ENCODE peak calls at places on chromosomes 5 and 9, in seven cellular contexts. L, K, O, N, B, Z and Q are unnamed samples.

GRCh38 chr9:135328485-135329417 is 150.8 kb upstream of the PPP1R26 start:
- DNase-seq in L (peak; percentile 21), K (no peak), O (no peak), N (no peak), B (no peak), Z (no peak), Q (no peak)

GRCh38 chr9:74570879-74571512 is 73.9 kb downstream of the RORB start:
- DNase-seq in L (peak; percentile 21), K (no peak), O (peak; percentile 27), N (no peak), B (peak; percentile 8), Z (peak; percentile 3), Q (peak; percentile 28)

GRCh38 chr5:64074533-64074932 is 91.1 kb upstream of the RNF180 start:
- DNase-seq in L (peak; percentile 40), K (peak; percentile 40), O (peak; percentile 34), N (no peak), B (peak; percentile 26), Z (peak; percentile 29), Q (peak; percentile 46)

GRCh38 chr5:29037716-29038115 is 1999.3 kb upstream of the CDH9 start:
- DNase-seq in L (no peak), K (no peak), O (no peak), N (no peak), B (no peak), Z (no peak), Q (no peak)

GRCh38 chr9:98202252-98202651 is 9.8 kb upstream of the CORO2A start:
- DNase-seq in L (no peak), K (no peak), O (no peak), N (no peak), B (no peak), Z (no peak), Q (no peak)

GRCh38 chr5:151700816-151701215 is 14.1 kb upstream of the SPARC start:
- DNase-seq in L (peak; percentile 44), K (no peak), O (no peak), N (no peak), B (no peak), Z (no peak), Q (no peak)

GRCh38 chr9:110076894-110077725 is 130.8 kb downstream of the C9orf152 start:
- DNase-seq in L (no peak), K (no peak), O (peak; percentile 93), N (no peak), B (no peak), Z (peak; percentile 84), Q (peak; percentile 82)

GRCh38 chr5:19927170-19927569 is 60.8 kb downstream of the CDH18 start:
- DNase-seq in L (no peak), K (no peak), O (no peak), N (no peak), B (no peak), Z (no peak), Q (no peak)

GRCh38 chr5:95895771-95896170 is 65.9 kb downstream of the ELL2 start:
- DNase-seq in L (no peak), K (no peak), O (no peak), N (no peak), B (no peak), Z (no peak), Q (no peak)

GRCh38 chr5:65925094-65925600 is 1.2 kb upstream of the ERBIN start:
- DNase-seq in L (peak; percentile 84), K (peak; percentile 68), O (peak; percentile 62), N (peak; percentile 45), B (peak; percentile 58), Z (peak; percentile 69), Q (peak; percentile 76)

GRCh38 chr9:90921104-90921503 is 119.5 kb downstream of the SYK start:
- DNase-seq in L (no peak), K (peak; percentile 66), O (no peak), N (no peak), B (peak; percentile 10), Z (no peak), Q (no peak)

GRCh38 chr5:102670224-102670836 is 84.8 kb upstream of the PAM start:
- DNase-seq in L (peak; percentile 57), K (no peak), O (peak; percentile 39), N (no peak), B (peak; percentile 40), Z (peak; percentile 67), Q (peak; percentile 50)

GRCh38 chr9:106019702-106020101 is 325.4 kb downstream of the TMEM38B start:
- DNase-seq in L (no peak), K (no peak), O (no peak), N (no peak), B (no peak), Z (no peak), Q (no peak)

GRCh38 chr9:113581865-113582697 is 118.6 kb downstream of the RGS3 start:
- DNase-seq in L (peak; percentile 88), K (no peak), O (peak; percentile 19), N (peak; percentile 70), B (no peak), Z (peak; percentile 97), Q (peak; percentile 26)

GRCh38 chr9:22244141-22245011 is 202.2 kb upstream of the DMRTA1 start:
- DNase-seq in L (peak; percentile 32), K (peak; percentile 27), O (peak; percentile 73), N (no peak), B (peak; percentile 63), Z (peak; percentile 65), Q (peak; percentile 66)

GRCh38 chr5:75465480-75465879 is 45.9 kb downstream of the CERT1 start:
- DNase-seq in L (no peak), K (peak; percentile 85), O (no peak), N (no peak), B (no peak), Z (no peak), Q (no peak)

GRCh38 chr5:124868661-124869060 is 122.2 kb upstream of the ZNF608 start:
- DNase-seq in L (no peak), K (no peak), O (no peak), N (no peak), B (no peak), Z (no peak), Q (no peak)

GRCh38 chr9:71685394-71685793 is 82.9 kb downstream of the CEMIP2 start:
- DNase-seq in L (no peak), K (no peak), O (no peak), N (peak; percentile 17), B (peak; percentile 31), Z (no peak), Q (no peak)

GRCh38 chr9:91727316-91727861 is 222.6 kb downstream of the ROR2 start:
- DNase-seq in L (peak; percentile 81), K (peak; percentile 25), O (peak; percentile 50), N (no peak), B (peak; percentile 20), Z (peak; percentile 41), Q (no peak)

GRCh38 chr9:76036762-76037161 is 146.3 kb downstream of the PCSK5 start:
- DNase-seq in L (no peak), K (no peak), O (no peak), N (no peak), B (no peak), Z (no peak), Q (peak; percentile 33)

GRCh38 chr9:120891255-120891954 is 14.4 kb upstream of the PHF19 start:
- DNase-seq in L (no peak), K (no peak), O (no peak), N (no peak), B (no peak), Z (peak; percentile 39), Q (no peak)

GRCh38 chr9:97853056-97853843 is at the start of gene FOXE1:
- DNase-seq in L (peak; percentile 45), K (no peak), O (peak; percentile 34), N (no peak), B (peak; percentile 45), Z (no peak), Q (no peak)

GRCh38 chr9:70639853-70640814 is 225.7 kb upstream of the KLF9 start:
- DNase-seq in L (no peak), K (peak; percentile 64), O (peak; percentile 50), N (no peak), B (peak; percentile 22), Z (peak; percentile 43), Q (peak; percentile 16)

GRCh38 chr9:106019017-106019692 is 324.8 kb downstream of the TMEM38B start:
- DNase-seq in L (no peak), K (no peak), O (no peak), N (no peak), B (no peak), Z (no peak), Q (no peak)

GRCh38 chr5:150219142-150219541 is 29.3 kb downstream of the SLC6A7 start:
- DNase-seq in L (no peak), K (no peak), O (no peak), N (no peak), B (no peak), Z (no peak), Q (no peak)

GRCh38 chr5:179475211-179475840 is 75.0 kb upstream of the RUFY1 start:
- DNase-seq in L (no peak), K (no peak), O (no peak), N (no peak), B (no peak), Z (no peak), Q (no peak)

GRCh38 chr9:120733190-120733589 is 18.9 kb upstream of the MEGF9 start:
- DNase-seq in L (no peak), K (no peak), O (no peak), N (no peak), B (no peak), Z (no peak), Q (no peak)

GRCh38 chr9:37667706-37668672 is 17.2 kb downstream of the FRMPD1 start:
- DNase-seq in L (no peak), K (no peak), O (no peak), N (no peak), B (no peak), Z (no peak), Q (no peak)